ENCODE peak calls at places on chromosomes 5 and 9, in four cellular contexts. W, Q, B and D are unnamed samples.

GRCh38 chr9:128358090-128358489 is 13.1 kb upstream of the URM1 start:
- DNase-seq in Q (no peak), W (no peak), B (no peak), D (no peak)

GRCh38 chr9:5510360-5510931 is at the start of gene PDCD1LG2:
- DNase-seq in W (peak; percentile 79), Q (peak; percentile 87), B (peak; percentile 77), D (peak; percentile 79)

GRCh38 chr5:124453221-124454032 is 293.0 kb downstream of the ZNF608 start:
- DNase-seq in B (peak; percentile 73), Q (peak; percentile 51), W (peak; percentile 21), D (peak; percentile 53)

GRCh38 chr9:70060883-70061507 is 17.3 kb downstream of the MAMDC2 start:
- DNase-seq in W (no peak), B (no peak), Q (no peak), D (no peak)

GRCh38 chr9:126607086-126607485 is 6.6 kb upstream of the LMX1B start:
- DNase-seq in Q (no peak), B (no peak), W (no peak), D (no peak)

GRCh38 chr5:179795863-179796833 is 2.4 kb downstream of the LTC4S start:
- DNase-seq in Q (peak; percentile 70), W (peak; percentile 87), B (peak; percentile 79), D (peak; percentile 77)

GRCh38 chr5:111537153-111538024 is 25.1 kb upstream of the STARD4 start:
- DNase-seq in B (peak; percentile 55), W (no peak), Q (peak; percentile 8), D (no peak)

GRCh38 chr5:151023651-151024050 is 3.3 kb downstream of the GPX3 start:
- DNase-seq in Q (peak; percentile 91), B (no peak), W (peak; percentile 85), D (peak; percentile 32)

GRCh38 chr5:138974227-138975063 is 99.3 kb upstream of the LRRTM2 start:
- DNase-seq in B (peak; percentile 49), Q (peak; percentile 92), W (no peak), D (peak; percentile 76)

GRCh38 chr9:124813496-124814177 is 36.7 kb downstream of the OLFML2A start:
- DNase-seq in Q (no peak), W (no peak), B (peak; percentile 40), D (no peak)

GRCh38 chr9:134410078-134410834 is 84.0 kb downstream of the RXRA start:
- DNase-seq in B (peak; percentile 24), Q (no peak), W (no peak), D (no peak)

GRCh38 chr9:36056896-36057295 is 20.2 kb downstream of the RECK start:
- DNase-seq in W (peak; percentile 41), B (no peak), Q (no peak), D (no peak)

GRCh38 chr5:113293613-113294340 is 141.0 kb downstream of the TSSK1B start:
- DNase-seq in Q (peak; percentile 53), W (peak; percentile 55), B (peak; percentile 58), D (peak; percentile 15)

DNA sequence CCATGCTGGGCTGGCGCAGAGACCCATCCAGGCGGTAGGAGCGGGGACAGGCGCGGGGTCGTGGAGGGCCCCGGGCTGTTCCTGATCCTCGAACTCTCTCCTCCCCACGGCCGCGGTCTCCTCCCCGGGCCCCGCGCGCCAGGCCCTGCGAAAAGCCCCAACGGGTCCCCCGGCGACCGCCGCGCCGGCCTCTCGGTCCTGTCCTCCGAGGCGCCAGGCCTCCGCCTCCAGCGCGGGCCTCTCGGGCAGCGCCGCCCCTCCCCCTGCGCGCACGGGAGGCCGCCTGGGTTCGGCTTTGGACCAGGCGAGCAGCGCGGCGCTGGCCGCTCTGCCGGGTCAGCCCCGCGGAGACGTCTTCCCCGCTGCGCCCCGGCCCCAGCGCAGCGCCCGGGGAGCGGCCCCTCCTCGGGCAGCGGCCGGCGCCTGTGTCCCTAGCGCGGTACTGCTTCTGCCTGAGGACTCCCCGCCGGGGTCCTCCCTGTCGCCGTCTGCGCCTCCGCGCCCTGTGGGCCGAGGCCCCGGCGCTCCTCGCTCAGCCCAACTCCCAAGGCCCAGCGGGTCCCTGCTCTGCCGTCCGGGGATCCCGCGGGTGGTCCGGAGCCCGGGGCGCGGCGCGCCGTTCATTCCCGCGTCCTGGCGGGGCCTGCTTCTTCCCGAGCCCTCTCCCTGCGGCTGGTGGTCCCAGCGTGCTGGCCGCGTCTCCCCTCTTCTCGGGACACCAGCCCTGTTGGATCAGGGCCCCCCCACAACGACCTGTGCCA is 13.4 kb downstream of the COL23A1 start:
- DNase-seq in B (no peak), Q (no peak), W (no peak), D (no peak)
- H3K4me3 ChIP-seq in B (no peak overlapping the region), Q (no peak overlapping the region), W (no peak overlapping the region), D (no peak overlapping the region)

DNA sequence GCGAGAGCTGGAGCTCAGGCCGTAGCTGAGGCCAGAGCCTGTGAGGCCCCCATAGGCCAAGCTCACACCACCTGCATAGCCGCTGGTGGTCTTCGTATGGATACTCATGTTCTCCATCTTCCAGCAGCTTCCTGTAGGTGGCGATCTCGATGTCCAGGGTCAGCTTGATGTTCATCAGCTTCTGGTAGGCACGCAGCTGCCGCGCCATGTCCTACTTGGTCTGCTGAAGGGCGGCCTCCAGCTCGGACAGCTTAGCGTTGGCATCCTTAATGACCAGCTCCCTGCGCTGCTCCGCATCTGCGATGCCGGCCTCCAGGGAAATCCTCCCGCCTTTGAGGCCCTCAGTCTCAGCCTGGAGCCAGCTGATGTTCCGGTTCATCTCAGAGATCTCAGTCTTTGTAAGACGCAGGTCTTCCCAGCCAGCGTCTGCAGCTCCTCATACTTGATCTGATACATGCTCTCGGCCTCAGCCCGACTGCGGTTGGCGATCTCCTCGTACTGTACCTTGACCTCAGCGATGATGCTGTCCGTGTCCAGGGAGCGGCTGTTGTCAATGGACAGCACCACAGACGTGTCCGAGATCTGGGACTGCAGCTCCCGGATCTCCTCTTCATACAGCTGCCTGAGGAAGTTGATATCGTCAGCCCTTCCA is 172.1 kb downstream of the PPP2R2B start:
- DNase-seq in B (no peak), Q (no peak), W (no peak), D (no peak)
- TF ChIP-seq CTCF in B (no peak), Q (no peak), W (no peak), D (no peak)

DNA sequence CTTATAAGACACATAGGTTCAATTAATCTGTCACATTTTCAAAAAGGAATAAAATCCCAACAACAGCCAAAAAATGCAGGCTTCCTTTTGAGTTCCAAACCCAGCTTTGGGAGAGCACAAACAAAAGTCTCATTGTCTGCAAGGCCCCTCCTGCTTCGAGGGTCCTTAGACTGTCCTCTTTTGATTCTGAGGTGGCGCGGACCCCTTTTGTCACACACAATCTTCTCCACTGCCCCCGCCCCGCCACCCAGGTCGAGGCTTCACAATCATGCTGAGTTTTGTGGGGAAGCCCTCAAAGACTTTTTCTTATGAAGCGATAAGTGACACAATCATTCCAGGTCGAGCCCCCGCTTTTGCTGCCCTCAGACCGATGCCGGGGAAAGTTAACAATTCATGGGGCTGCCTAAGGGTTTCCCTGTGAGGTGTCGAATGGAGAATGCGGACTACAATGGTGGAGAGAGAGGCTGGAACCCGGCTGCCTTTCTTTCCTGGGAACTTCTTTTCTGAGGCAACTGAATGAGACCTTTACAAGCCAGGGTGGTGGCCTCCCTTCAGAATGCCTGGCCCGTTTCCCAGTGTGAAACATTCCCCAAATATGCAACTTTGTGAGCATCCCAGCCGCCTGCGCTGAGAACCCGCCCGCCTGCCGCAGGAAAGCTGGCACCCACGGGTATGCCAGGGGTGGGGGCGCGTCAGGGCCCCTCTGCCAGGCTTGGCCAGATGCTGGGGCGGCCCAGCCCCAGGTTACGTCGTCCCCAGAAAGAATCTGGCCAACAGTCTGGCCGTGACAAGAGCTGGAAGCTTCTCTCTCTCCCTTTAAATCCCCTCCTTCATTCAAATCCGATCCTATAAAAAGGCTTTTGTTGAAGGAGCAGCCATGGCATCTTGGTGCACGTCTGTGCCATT is 71.9 kb downstream of the MAP1B start:
- DNase-seq in W (peak; percentile 74), B (peak; percentile 92), Q (peak; percentile 96), D (peak; percentile 94)
- H3K4me3 ChIP-seq in W (peak overlapping the region; percentile 7), B (peak overlapping the region; percentile 26), Q (peak overlapping the region; percentile 58), D (peak overlapping the region; percentile 54)

GRCh38 chr5:22242532-22242931 is 610.6 kb downstream of the CDH12 start:
- DNase-seq in W (peak; percentile 4), Q (no peak), B (no peak), D (no peak)
- TF ChIP-seq CTCF in W (peak; percentile 24), Q (no peak), B (no peak), D (no peak)

DNA sequence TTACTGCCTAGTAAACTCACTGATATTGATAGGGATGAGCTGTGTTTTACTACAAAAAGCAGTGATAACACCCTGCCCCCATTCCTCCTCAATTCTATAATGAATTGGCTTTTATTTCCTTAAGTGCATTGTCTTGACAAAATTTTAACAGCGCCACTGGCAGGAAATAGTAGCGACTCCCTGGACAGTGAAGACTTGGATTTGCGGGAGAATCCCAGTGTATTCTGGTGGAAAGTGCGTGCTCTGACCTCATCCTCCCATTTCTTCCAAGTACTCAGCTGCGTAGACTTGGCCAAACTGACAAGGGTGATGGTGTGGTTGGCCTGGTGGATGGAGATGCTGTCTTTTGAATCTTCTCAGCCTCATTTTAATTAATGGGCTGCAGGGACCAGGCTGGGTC is 5.3 kb downstream of the TRIO start:
- DNase-seq in W (no peak), Q (no peak), B (no peak), D (no peak)
- H3K4me3 ChIP-seq in W (no peak overlapping the region), Q (no peak overlapping the region), B (no peak overlapping the region), D (no peak overlapping the region)

GRCh38 chr5:10365800-10366199 is 12.3 kb downstream of the MARCHF6 start:
- DNase-seq in B (no peak), Q (no peak), W (no peak), D (no peak)

GRCh38 chr5:10363519-10364185 is 10.2 kb downstream of the MARCHF6 start:
- DNase-seq in B (no peak), W (no peak), Q (no peak), D (no peak)

GRCh38 chr5:10367586-10367985 is 14.1 kb downstream of the MARCHF6 start:
- DNase-seq in W (no peak), Q (no peak), B (no peak), D (peak; percentile 68)

GRCh38 chr5:10366310-10367297 is 13.1 kb downstream of the MARCHF6 start:
- DNase-seq in Q (peak; percentile 57), B (peak; percentile 58), W (peak; percentile 84), D (peak; percentile 84)

DNA sequence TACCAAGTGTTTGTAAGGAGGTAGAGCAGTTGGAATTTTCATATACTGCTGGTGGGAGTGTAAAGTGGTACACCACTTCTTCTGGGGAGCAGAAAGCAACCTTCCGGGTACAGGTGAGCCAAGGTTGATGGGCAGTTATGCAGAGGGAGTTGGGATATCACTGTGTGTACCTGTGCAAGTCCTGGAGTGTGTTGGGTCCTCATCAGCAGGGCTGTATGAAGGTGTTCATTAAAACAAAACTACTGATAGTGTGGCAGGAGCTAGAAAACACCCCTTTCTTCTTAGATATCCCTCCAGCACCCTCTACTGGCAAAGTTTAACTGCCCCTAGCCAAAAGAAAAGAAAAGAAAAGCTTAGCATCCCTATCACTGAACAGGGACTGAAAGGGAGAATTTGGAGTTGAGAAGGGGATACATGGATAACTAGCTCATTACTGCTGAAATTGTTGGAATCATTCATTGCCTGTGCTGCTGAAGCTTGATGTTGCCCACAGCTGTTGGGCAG is 10.7 kb downstream of the MARCHF6 start:
- DNase-seq in Q (no peak), B (no peak), W (peak; percentile 68), D (no peak)
- TF ChIP-seq CTCF in Q (no peak), B (peak; percentile 27), W (peak; percentile 61), D (no peak)

DNA sequence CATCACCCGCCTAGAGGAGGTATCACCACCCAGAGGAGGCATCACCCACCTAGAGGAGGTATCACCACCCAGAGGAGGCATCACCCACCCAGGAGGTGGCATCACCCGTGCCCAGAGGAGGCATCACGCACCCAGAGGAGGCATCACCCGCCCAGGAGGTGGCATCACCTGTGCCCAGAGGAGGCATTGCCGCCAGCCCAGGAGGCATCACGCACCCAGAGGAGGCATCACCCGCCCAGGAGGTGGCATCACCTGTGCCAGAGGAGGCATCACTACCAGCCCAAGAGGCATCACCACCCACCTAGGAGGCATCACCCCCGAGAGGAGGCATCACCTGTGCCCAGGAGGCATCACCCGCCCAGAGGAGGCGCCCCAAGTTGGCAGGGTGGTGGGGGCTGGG is 2.6 kb downstream of the NOTCH1 start:
- DNase-seq in B (no peak), Q (no peak), W (no peak), D (no peak)
- H3K4me3 ChIP-seq in B (no peak overlapping the region), Q (no peak overlapping the region), W (peak overlapping the region; percentile 94), D (no peak overlapping the region)

GRCh38 chr5:149114403-149115312 is 26.6 kb upstream of the ABLIM3 start:
- DNase-seq in W (peak; percentile 89), B (peak; percentile 92), Q (peak; percentile 91), D (peak; percentile 80)
- TF ChIP-seq CTCF in W (peak; percentile 93), B (peak; percentile 91), Q (peak; percentile 85), D (peak; percentile 95)